ENCODE peak calls at places on chromosome 15, in five cellular contexts. One of them, this sample, is unnamed.
A peak's percentile ranks its signal among the peaks of the same experiment; 100 is the strongest.

GRCh38 chr15:88376574-88377174 is 90.5 kb downstream of the MRPL46 start:
- DNase-seq in WERI-Rb-1: no peak
- DNase-seq in RWPE2: no peak
- DNase-seq in CD8-positive, alpha-beta memory T cell: no peak
- DNase-seq in CD4-positive, alpha-beta memory T cell: no peak
- DNase-seq in this sample: no peak

GRCh38 chr15:92655178-92655995 is at the start of gene FAM174B:
- DNase-seq in RWPE2: no peak
- DNase-seq in CD8-positive, alpha-beta memory T cell: no peak
- DNase-seq in WERI-Rb-1: peak; percentile 61
- DNase-seq in CD4-positive, alpha-beta memory T cell: no peak
- DNase-seq in this sample: no peak

GRCh38 chr15:48370460-48370859 is 39.2 kb downstream of the DUT start:
- DNase-seq in RWPE2: no peak
- DNase-seq in CD8-positive, alpha-beta memory T cell: no peak
- DNase-seq in WERI-Rb-1: no peak
- DNase-seq in CD4-positive, alpha-beta memory T cell: no peak
- DNase-seq in this sample: no peak

GRCh38 chr15:63900306-63900705 is 66.6 kb upstream of the HERC1 start:
- DNase-seq in WERI-Rb-1: no peak
- DNase-seq in CD8-positive, alpha-beta memory T cell: no peak
- DNase-seq in CD4-positive, alpha-beta memory T cell: no peak
- DNase-seq in RWPE2: no peak
- DNase-seq in this sample: no peak

GRCh38 chr15:78000089-78000926 is 77.2 kb downstream of the TBC1D2B start:
- DNase-seq in WERI-Rb-1: peak; percentile 85
- DNase-seq in CD4-positive, alpha-beta memory T cell: peak; percentile 80
- DNase-seq in CD8-positive, alpha-beta memory T cell: peak; percentile 69
- DNase-seq in RWPE2: peak; percentile 80
- DNase-seq in this sample: peak; percentile 76

GRCh38 chr15:56149071-56149470 is 94.6 kb downstream of the RFX7 start:
- DNase-seq in CD4-positive, alpha-beta memory T cell: no peak
- DNase-seq in WERI-Rb-1: no peak
- DNase-seq in CD8-positive, alpha-beta memory T cell: no peak
- DNase-seq in RWPE2: no peak
- DNase-seq in this sample: no peak

GRCh38 chr15:101310163-101310480 is 15.1 kb upstream of the SNRPA1 start:
- DNase-seq in WERI-Rb-1: no peak
- DNase-seq in CD4-positive, alpha-beta memory T cell: no peak
- DNase-seq in CD8-positive, alpha-beta memory T cell: no peak
- DNase-seq in RWPE2: no peak
- DNase-seq in this sample: no peak

GRCh38 chr15:63905558-63906265 is 72.0 kb upstream of the HERC1 start:
- DNase-seq in WERI-Rb-1: no peak
- DNase-seq in CD8-positive, alpha-beta memory T cell: no peak
- DNase-seq in CD4-positive, alpha-beta memory T cell: peak; percentile 29
- DNase-seq in RWPE2: no peak
- DNase-seq in this sample: no peak

GRCh38 chr15:58214941-58215340 is 76.8 kb downstream of the AQP9 start:
- DNase-seq in WERI-Rb-1: no peak
- DNase-seq in RWPE2: no peak
- DNase-seq in CD8-positive, alpha-beta memory T cell: no peak
- DNase-seq in CD4-positive, alpha-beta memory T cell: no peak
- DNase-seq in this sample: no peak

GRCh38 chr15:86267892-86268291 is 188.2 kb downstream of the AGBL1 start:
- DNase-seq in CD8-positive, alpha-beta memory T cell: no peak
- DNase-seq in RWPE2: peak; percentile 74
- DNase-seq in WERI-Rb-1: no peak
- DNase-seq in CD4-positive, alpha-beta memory T cell: no peak
- DNase-seq in this sample: no peak

GRCh38 chr15:79180318-79180717 is 89.7 kb upstream of the RASGRF1 start:
- DNase-seq in CD4-positive, alpha-beta memory T cell: no peak
- DNase-seq in CD8-positive, alpha-beta memory T cell: no peak
- DNase-seq in WERI-Rb-1: no peak
- DNase-seq in RWPE2: peak; percentile 17
- DNase-seq in this sample: no peak

GRCh38 chr15:20672469-20672868 is 130.9 kb upstream of the GOLGA6L6 start:
- DNase-seq in WERI-Rb-1: no peak
- DNase-seq in CD8-positive, alpha-beta memory T cell: no peak
- DNase-seq in CD4-positive, alpha-beta memory T cell: no peak
- DNase-seq in RWPE2: no peak
- DNase-seq in this sample: no peak

GRCh38 chr15:92681141-92681622 is 25.6 kb upstream of the FAM174B start:
- DNase-seq in WERI-Rb-1: no peak
- DNase-seq in CD8-positive, alpha-beta memory T cell: no peak
- DNase-seq in RWPE2: no peak
- DNase-seq in CD4-positive, alpha-beta memory T cell: no peak
- DNase-seq in this sample: no peak

GRCh38 chr15:60583194-60583593 is 104.3 kb upstream of the ICE2 start:
- DNase-seq in RWPE2: no peak
- DNase-seq in CD8-positive, alpha-beta memory T cell: no peak
- DNase-seq in CD4-positive, alpha-beta memory T cell: no peak
- DNase-seq in WERI-Rb-1: no peak
- DNase-seq in this sample: no peak

GRCh38 chr15:47961401-47962090 is 159.2 kb upstream of the SLC24A5 start:
- DNase-seq in WERI-Rb-1: no peak
- DNase-seq in CD8-positive, alpha-beta memory T cell: no peak
- DNase-seq in RWPE2: no peak
- DNase-seq in CD4-positive, alpha-beta memory T cell: no peak
- DNase-seq in this sample: no peak

GRCh38 chr15:79874242-79874641 is 22.6 kb downstream of the MTHFS start:
- DNase-seq in CD8-positive, alpha-beta memory T cell: no peak
- DNase-seq in CD4-positive, alpha-beta memory T cell: no peak
- DNase-seq in RWPE2: no peak
- DNase-seq in WERI-Rb-1: no peak
- DNase-seq in this sample: no peak

GRCh38 chr15:76341366-76342045 is 4.9 kb downstream of the ISL2 start:
- DNase-seq in RWPE2: peak; percentile 79
- DNase-seq in CD8-positive, alpha-beta memory T cell: no peak
- DNase-seq in CD4-positive, alpha-beta memory T cell: peak; percentile 28
- DNase-seq in WERI-Rb-1: peak; percentile 99
- DNase-seq in this sample: no peak

GRCh38 chr15:51160484-51160883 is 65.8 kb upstream of the TNFAIP8L3 start:
- DNase-seq in CD8-positive, alpha-beta memory T cell: no peak
- DNase-seq in RWPE2: no peak
- DNase-seq in WERI-Rb-1: no peak
- DNase-seq in CD4-positive, alpha-beta memory T cell: no peak
- DNase-seq in this sample: no peak

GRCh38 chr15:37104413-37105392 is 4.4 kb upstream of the MEIS2 start:
- DNase-seq in CD4-positive, alpha-beta memory T cell: no peak
- DNase-seq in RWPE2: no peak
- DNase-seq in CD8-positive, alpha-beta memory T cell: no peak
- DNase-seq in WERI-Rb-1: peak; percentile 23
- DNase-seq in this sample: no peak

GRCh38 chr15:40330368-40330836 is 6.9 kb downstream of the INAFM2 start:
- DNase-seq in WERI-Rb-1: no peak
- DNase-seq in RWPE2: no peak
- DNase-seq in CD8-positive, alpha-beta memory T cell: no peak
- DNase-seq in CD4-positive, alpha-beta memory T cell: no peak
- DNase-seq in this sample: no peak

GRCh38 chr15:40770147-40770721 is 454 bp downstream of the C15orf62 start:
- DNase-seq in CD4-positive, alpha-beta memory T cell: no peak
- DNase-seq in WERI-Rb-1: peak; percentile 86
- DNase-seq in CD8-positive, alpha-beta memory T cell: no peak
- DNase-seq in RWPE2: no peak
- DNase-seq in this sample: no peak

DNA sequence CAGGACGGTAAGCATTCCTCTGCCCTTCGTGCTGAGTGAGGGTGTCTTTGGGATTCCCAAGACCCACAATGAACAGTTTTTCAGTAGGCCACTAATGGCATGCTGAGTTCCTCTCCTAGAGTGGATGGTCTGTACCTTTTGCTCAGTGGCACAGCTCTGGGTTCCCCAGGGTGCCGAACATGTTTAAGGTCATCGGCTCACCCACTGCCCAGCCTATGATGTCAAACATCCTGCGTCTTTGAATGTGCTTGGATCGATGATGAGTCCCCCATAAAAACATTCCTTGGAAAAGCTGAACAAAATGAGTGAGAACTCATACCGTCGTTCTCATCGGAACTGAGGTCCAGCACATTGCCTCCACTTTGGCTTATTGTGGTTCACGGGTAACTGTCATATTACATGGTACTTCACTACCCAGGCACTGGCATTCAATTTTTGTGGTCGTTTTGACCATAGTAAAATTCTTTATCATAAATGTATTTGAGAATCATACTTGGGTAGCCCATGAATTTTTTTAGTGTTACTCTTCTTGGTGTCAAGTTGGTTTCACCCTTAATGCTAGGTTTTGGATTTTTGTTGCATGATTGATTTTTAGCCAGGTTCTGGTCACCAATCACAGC is 118.2 kb downstream of the SNRPN start:
- DNase-seq in CD8-positive, alpha-beta memory T cell: no peak
- DNase-seq in CD4-positive, alpha-beta memory T cell: no peak
- DNase-seq in WERI-Rb-1: no peak
- DNase-seq in RWPE2: no peak
- DNase-seq in this sample: no peak
- H3K9me3 ChIP-seq in CD8-positive, alpha-beta memory T cell: peaks cover 100% of the 10 kb centered on the region
- H3K9me3 ChIP-seq in CD4-positive, alpha-beta memory T cell: peaks cover 30% of the 10 kb centered on the region
- H3K9me3 ChIP-seq in WERI-Rb-1: peaks cover 70% of the 10 kb centered on the region
- H3K9me3 ChIP-seq in RWPE2: peaks cover 70% of the 10 kb centered on the region
- H3K9me3 ChIP-seq in this sample: peaks cover 84% of the 10 kb centered on the region

GRCh38 chr15:95784508-95784907 is 546.0 kb upstream of the NR2F2 start:
- DNase-seq in RWPE2: no peak
- DNase-seq in WERI-Rb-1: no peak
- DNase-seq in CD4-positive, alpha-beta memory T cell: no peak
- DNase-seq in CD8-positive, alpha-beta memory T cell: no peak
- DNase-seq in this sample: no peak
- H3K9me3 ChIP-seq in RWPE2: peaks cover 8% of the 10 kb centered on the region
- H3K9me3 ChIP-seq in WERI-Rb-1: peaks cover 4% of the 10 kb centered on the region
- H3K9me3 ChIP-seq in CD4-positive, alpha-beta memory T cell: no peaks in the 10 kb centered on the region
- H3K9me3 ChIP-seq in CD8-positive, alpha-beta memory T cell: peaks cover 20% of the 10 kb centered on the region
- H3K9me3 ChIP-seq in this sample: no peaks in the 10 kb centered on the region

DNA sequence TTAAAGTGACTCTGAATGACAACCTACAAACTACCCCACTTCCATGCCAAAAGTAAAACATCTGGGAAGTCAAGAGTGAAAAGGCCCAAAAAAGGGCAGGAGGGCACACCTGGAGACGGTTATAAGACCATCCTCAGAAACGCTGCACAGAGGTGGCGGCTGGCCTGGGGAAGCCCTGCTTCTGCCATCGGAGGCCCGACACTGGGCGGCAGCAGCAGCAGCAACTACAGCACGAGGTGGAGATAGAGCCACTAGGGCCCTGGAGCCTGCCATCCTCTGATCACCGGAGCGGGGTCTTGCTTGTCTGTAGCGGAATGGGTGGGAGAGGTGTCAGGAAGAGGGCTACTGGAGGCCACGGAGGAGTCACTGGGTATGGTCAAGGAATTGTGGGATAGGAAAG is 283.3 kb downstream of the ADAMTS17 start:
- DNase-seq in WERI-Rb-1: no peak
- DNase-seq in CD8-positive, alpha-beta memory T cell: no peak
- DNase-seq in RWPE2: no peak
- DNase-seq in CD4-positive, alpha-beta memory T cell: no peak
- DNase-seq in this sample: no peak
- H3K9me3 ChIP-seq in WERI-Rb-1: no peaks in the 10 kb centered on the region
- H3K9me3 ChIP-seq in CD8-positive, alpha-beta memory T cell: no peaks in the 10 kb centered on the region
- H3K9me3 ChIP-seq in RWPE2: peaks cover 3% of the 10 kb centered on the region
- H3K9me3 ChIP-seq in CD4-positive, alpha-beta memory T cell: no peaks in the 10 kb centered on the region
- H3K9me3 ChIP-seq in this sample: no peaks in the 10 kb centered on the region

GRCh38 chr15:25180606-25181289 is 226.0 kb downstream of the SNRPN start:
- DNase-seq in CD8-positive, alpha-beta memory T cell: no peak
- DNase-seq in WERI-Rb-1: peak; percentile 1
- DNase-seq in RWPE2: peak; percentile 49
- DNase-seq in CD4-positive, alpha-beta memory T cell: no peak
- DNase-seq in this sample: peak; percentile 4
- H3K9me3 ChIP-seq in CD8-positive, alpha-beta memory T cell: no peaks in the 10 kb centered on the region
- H3K9me3 ChIP-seq in WERI-Rb-1: peaks cover 2% of the 10 kb centered on the region
- H3K9me3 ChIP-seq in RWPE2: peaks cover 52% of the 10 kb centered on the region
- H3K9me3 ChIP-seq in CD4-positive, alpha-beta memory T cell: no peaks in the 10 kb centered on the region
- H3K9me3 ChIP-seq in this sample: no peaks in the 10 kb centered on the region

DNA sequence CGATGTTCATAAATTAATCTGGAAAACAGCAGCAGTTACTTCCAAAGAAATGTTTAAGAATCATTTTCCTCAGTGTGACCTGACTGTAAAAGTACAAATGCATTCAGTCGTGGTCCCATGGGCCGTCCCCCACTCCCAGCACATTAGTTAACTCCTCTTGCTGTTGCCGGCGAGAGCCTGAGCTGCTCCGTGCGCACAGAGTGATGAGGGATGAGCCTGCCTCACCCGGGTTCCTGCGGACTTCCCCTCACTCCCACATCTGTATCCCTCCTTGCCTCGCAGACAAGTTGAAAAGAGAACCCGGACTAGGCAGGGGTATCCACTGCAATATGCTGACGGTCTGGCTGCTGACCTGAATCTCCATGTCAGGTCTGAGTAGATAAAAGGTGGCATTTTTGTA is 861.7 kb upstream of the NR2F2 start:
- DNase-seq in CD4-positive, alpha-beta memory T cell: no peak
- DNase-seq in CD8-positive, alpha-beta memory T cell: no peak
- DNase-seq in RWPE2: no peak
- DNase-seq in WERI-Rb-1: no peak
- DNase-seq in this sample: no peak
- H3K9me3 ChIP-seq in CD4-positive, alpha-beta memory T cell: no peaks in the 10 kb centered on the region
- H3K9me3 ChIP-seq in CD8-positive, alpha-beta memory T cell: no peaks in the 10 kb centered on the region
- H3K9me3 ChIP-seq in RWPE2: no peaks in the 10 kb centered on the region
- H3K9me3 ChIP-seq in WERI-Rb-1: no peaks in the 10 kb centered on the region
- H3K9me3 ChIP-seq in this sample: no peaks in the 10 kb centered on the region

GRCh38 chr15:24772256-24772655 is 96.7 kb downstream of the NPAP1 start:
- DNase-seq in RWPE2: no peak
- DNase-seq in WERI-Rb-1: no peak
- DNase-seq in CD8-positive, alpha-beta memory T cell: no peak
- DNase-seq in CD4-positive, alpha-beta memory T cell: no peak
- DNase-seq in this sample: no peak

GRCh38 chr15:24772709-24773373 is 97.3 kb downstream of the NPAP1 start:
- DNase-seq in RWPE2: peak; percentile 91
- DNase-seq in CD4-positive, alpha-beta memory T cell: peak; percentile 56
- DNase-seq in WERI-Rb-1: peak; percentile 83
- DNase-seq in CD8-positive, alpha-beta memory T cell: peak; percentile 13
- DNase-seq in this sample: peak; percentile 39

GRCh38 chr15:24777307-24777706 is 101.7 kb downstream of the NPAP1 start:
- DNase-seq in CD8-positive, alpha-beta memory T cell: no peak
- DNase-seq in CD4-positive, alpha-beta memory T cell: no peak
- DNase-seq in RWPE2: no peak
- DNase-seq in WERI-Rb-1: no peak
- DNase-seq in this sample: no peak
- H3K9me3 ChIP-seq in CD8-positive, alpha-beta memory T cell: peaks cover 5% of the 10 kb centered on the region
- H3K9me3 ChIP-seq in CD4-positive, alpha-beta memory T cell: no peaks in the 10 kb centered on the region
- H3K9me3 ChIP-seq in RWPE2: no peaks in the 10 kb centered on the region
- H3K9me3 ChIP-seq in WERI-Rb-1: peaks cover 10% of the 10 kb centered on the region
- H3K9me3 ChIP-seq in this sample: peaks cover 4% of the 10 kb centered on the region

GRCh38 chr15:87269566-87269965 is 987.0 kb downstream of the NTRK3 start:
- DNase-seq in RWPE2: no peak
- DNase-seq in CD4-positive, alpha-beta memory T cell: no peak
- DNase-seq in CD8-positive, alpha-beta memory T cell: no peak
- DNase-seq in WERI-Rb-1: no peak
- DNase-seq in this sample: no peak
- H3K9me3 ChIP-seq in RWPE2: no peaks in the 10 kb centered on the region
- H3K9me3 ChIP-seq in CD4-positive, alpha-beta memory T cell: no peaks in the 10 kb centered on the region
- H3K9me3 ChIP-seq in CD8-positive, alpha-beta memory T cell: no peaks in the 10 kb centered on the region
- H3K9me3 ChIP-seq in WERI-Rb-1: no peaks in the 10 kb centered on the region
- H3K9me3 ChIP-seq in this sample: no peaks in the 10 kb centered on the region

GRCh38 chr15:75143738-75144334 is 57.8 kb upstream of the C15orf39 start:
- DNase-seq in CD8-positive, alpha-beta memory T cell: no peak
- DNase-seq in RWPE2: no peak
- DNase-seq in CD4-positive, alpha-beta memory T cell: no peak
- DNase-seq in WERI-Rb-1: no peak
- DNase-seq in this sample: no peak
- H3K9me3 ChIP-seq in CD8-positive, alpha-beta memory T cell: peaks cover 21% of the 10 kb centered on the region
- H3K9me3 ChIP-seq in RWPE2: peaks cover 16% of the 10 kb centered on the region
- H3K9me3 ChIP-seq in CD4-positive, alpha-beta memory T cell: peaks cover 4% of the 10 kb centered on the region
- H3K9me3 ChIP-seq in WERI-Rb-1: peaks cover 27% of the 10 kb centered on the region
- H3K9me3 ChIP-seq in this sample: peaks cover 7% of the 10 kb centered on the region

This sample was measured in T-helper 17 cell.